ENCODE peak calls at places on chromosomes 4 and X, in five cellular contexts. M is Calu3; L is kidney epithelial cell; A is CD8-positive, alpha-beta T cell; J is nephron progenitor cell. C is an unnamed sample.

GRCh38 chrX:67777148-67777547 is 233.3 kb downstream of the AR start:
- DNase-seq in M (no peak), L (no peak), A (no peak), J (no peak), C (no peak)

GRCh38 chr4:106194801-106195200 is 121.2 kb downstream of the TBCK start:
- DNase-seq in M (no peak), L (no peak), A (no peak), J (no peak), C (no peak)

GRCh38 chrX:119105826-119106225 is 21.8 kb downstream of the KIAA1210 start:
- DNase-seq in M (no peak), L (no peak), A (no peak), J (no peak), C (no peak)

GRCh38 chr4:146076081-146076480 is 99.4 kb upstream of the LSM6 start:
- DNase-seq in M (no peak), L (no peak), A (no peak), J (no peak), C (no peak)

GRCh38 chrX:108447303-108447702 is 7.7 kb downstream of the COL4A5 start:
- DNase-seq in M (no peak), L (no peak), A (no peak), J (no peak), C (no peak)

GRCh38 chrX:101655540-101655939 is 4.1 kb downstream of the ARMCX2 start:
- DNase-seq in M (no peak), L (no peak), A (no peak), J (no peak), C (no peak)

GRCh38 chr4:68589790-68590189 is 13.7 kb upstream of the UGT2B17 start:
- DNase-seq in M (no peak), L (no peak), A (no peak), J (no peak), C (no peak)

GRCh38 chrX:72272868-72273267 is 4.2 kb downstream of the RPS4X start:
- DNase-seq in M (no peak), L (peak; percentile 34), A (no peak), J (no peak), C (no peak)

GRCh38 chr4:89269267-89269666 is 38.3 kb downstream of the GPRIN3 start:
- DNase-seq in M (no peak), L (no peak), A (no peak), J (no peak), C (no peak)

GRCh38 chr4:39255266-39255665 is 72.9 kb downstream of the WDR19 start:
- DNase-seq in M (no peak), L (peak; percentile 38), A (no peak), J (no peak), C (no peak)

GRCh38 chrX:103919336-103919682 is 43.1 kb upstream of the TMSB15B start:
- DNase-seq in M (peak; percentile 15), L (no peak), A (no peak), J (no peak), C (peak; percentile 34)

GRCh38 chr4:182918044-182918607 is 940 bp upstream of the DCTD start:
- DNase-seq in M (no peak), L (no peak), A (no peak), J (no peak), C (no peak)

GRCh38 chr4:48905363-48906015 is 1.1 kb downstream of the OCIAD2 start:
- DNase-seq in M (peak; percentile 56), L (peak; percentile 41), A (no peak), J (no peak), C (peak; percentile 71)

GRCh38 chrX:110178179-110178865 is 139.6 kb downstream of the AMMECR1 start:
- DNase-seq in M (no peak), L (no peak), A (no peak), J (no peak), C (no peak)

GRCh38 chr4:19944251-19944650 is 307.5 kb upstream of the SLIT2 start:
- DNase-seq in M (no peak), L (no peak), A (no peak), J (no peak), C (no peak)

GRCh38 chrX:134418317-134419113 is 41.5 kb upstream of the HPRT1 start:
- DNase-seq in M (no peak), L (no peak), A (no peak), J (no peak), C (no peak)

GRCh38 chr4:37471971-37472370 is 214.2 kb downstream of the RELL1 start:
- DNase-seq in M (peak; percentile 79), L (peak; percentile 69), A (no peak), J (no peak), C (peak; percentile 41)

GRCh38 chr4:168791376-168791775 is 218.7 kb downstream of the CBR4 start:
- DNase-seq in M (no peak), L (no peak), A (no peak), J (no peak), C (no peak)

GRCh38 chrX:119235872-119236598 is at the start of gene PGRMC1:
- DNase-seq in M (peak; percentile 83), L (no peak), A (peak; percentile 76), J (peak; percentile 78), C (peak; percentile 92)

GRCh38 chrX:133362538-133362937 is 52.8 kb downstream of the GPC4 start:
- DNase-seq in M (no peak), L (no peak), A (no peak), J (no peak), C (no peak)

GRCh38 chrX:50579955-50580354 is 109.3 kb upstream of the DGKK start:
- DNase-seq in M (peak; percentile 42), L (peak; percentile 28), A (peak; percentile 17), J (peak; percentile 25), C (peak; percentile 68)

GRCh38 chr4:10371869-10372471 is 85.3 kb downstream of the ZNF518B start:
- DNase-seq in M (no peak), L (no peak), A (no peak), J (peak; percentile 7), C (peak; percentile 15)

GRCh38 chr4:78737020-78737419 is 39.1 kb upstream of the BMP2K start:
- DNase-seq in M (no peak), L (no peak), A (no peak), J (no peak), C (no peak)

GRCh38 chr4:77473509-77473908 is 132.1 kb upstream of the CXCL13 start:
- DNase-seq in M (peak; percentile 6), L (no peak), A (no peak), J (no peak), C (peak; percentile 20)

GRCh38 chr4:38856524-38857337 is at the start of gene TLR6:
- DNase-seq in M (peak; percentile 62), L (no peak), A (peak; percentile 67), J (peak; percentile 63), C (peak; percentile 84)

DNA sequence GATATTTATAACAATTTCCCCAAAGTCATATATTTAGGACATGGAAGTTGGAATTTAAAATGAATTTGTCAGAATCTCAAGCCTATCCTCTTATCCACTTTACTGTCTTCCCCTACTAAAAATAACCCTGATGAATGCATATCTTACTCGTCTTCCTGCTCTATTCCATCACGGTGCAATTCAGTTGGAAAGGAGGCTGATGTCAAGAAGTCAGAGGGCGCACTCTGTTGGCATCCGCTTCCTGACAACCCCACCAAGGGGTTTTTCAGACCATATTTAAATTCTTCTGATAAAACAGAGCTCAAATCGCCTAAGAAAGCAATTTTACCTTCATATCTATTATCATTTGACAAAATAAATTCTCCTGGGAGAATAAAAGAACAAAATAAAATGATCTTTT is 233.5 kb downstream of the ARHGAP24 start:
- DNase-seq in M (no peak), L (no peak), A (no peak), J (no peak), C (no peak)
- TF ChIP-seq CTCF in M (no peak), L (no peak), A (no peak), J (no peak), C (no peak)

GRCh38 chr4:41409095-41409494 is 128.9 kb upstream of the LIMCH1 start:
- DNase-seq in M (no peak), L (no peak), A (no peak), J (no peak), C (no peak)

GRCh38 chr4:41414380-41414779 is 123.6 kb upstream of the LIMCH1 start:
- DNase-seq in M (no peak), L (no peak), A (no peak), J (no peak), C (no peak)

GRCh38 chr4:41406051-41406516 is 131.9 kb upstream of the LIMCH1 start:
- DNase-seq in M (peak; percentile 8), L (no peak), A (no peak), J (no peak), C (peak; percentile 44)

GRCh38 chr4:41413670-41414069 is 124.3 kb upstream of the LIMCH1 start:
- DNase-seq in M (no peak), L (no peak), A (no peak), J (no peak), C (no peak)

GRCh38 chr4:41410049-41410448 is 127.9 kb upstream of the LIMCH1 start:
- DNase-seq in M (no peak), L (no peak), A (no peak), J (no peak), C (no peak)
- TF ChIP-seq CTCF in M (no peak), L (no peak), A (no peak), J (no peak), C (no peak)

DNA sequence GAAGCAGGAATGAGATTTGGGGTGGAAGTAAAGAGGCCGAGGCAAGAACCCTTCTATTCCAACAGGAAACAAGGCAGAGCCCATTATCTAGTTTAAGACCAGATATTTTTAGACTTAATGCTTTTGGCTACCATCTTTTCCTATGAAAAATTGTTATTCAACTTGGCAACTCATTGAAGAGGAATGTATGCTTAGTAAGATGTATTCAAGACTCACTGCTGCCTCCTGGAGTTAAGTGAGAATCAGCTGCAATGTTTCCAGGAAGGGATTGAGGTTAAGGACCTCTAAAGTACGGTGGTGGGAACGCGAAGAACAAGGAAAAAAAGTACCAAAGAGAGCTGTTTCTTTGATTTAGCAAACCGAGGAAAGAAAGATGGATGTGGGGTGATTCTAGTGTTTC is 89.1 kb downstream of the RAPGEF2 start:
- DNase-seq in M (peak; percentile 14), L (no peak), A (no peak), J (no peak), C (peak; percentile 52)
- TF ChIP-seq CTCF in M (peak; percentile 29), L (peak; percentile 42), A (no peak), J (peak; percentile 17), C (peak; percentile 42)

GRCh38 chr4:53780736-53781400 is 189.6 kb upstream of the LNX1 start:
- DNase-seq in M (no peak), L (no peak), A (no peak), J (no peak), C (no peak)

GRCh38 chr4:53781614-53782467 is 190.6 kb upstream of the LNX1 start:
- DNase-seq in M (no peak), L (no peak), A (no peak), J (no peak), C (no peak)

GRCh38 chr4:53784112-53784511 is 192.8 kb upstream of the LNX1 start:
- DNase-seq in M (no peak), L (no peak), A (no peak), J (no peak), C (no peak)

GRCh38 chr4:53782468-53782865 is 191.2 kb upstream of the LNX1 start:
- DNase-seq in M (no peak), L (no peak), A (no peak), J (no peak), C (no peak)

DNA sequence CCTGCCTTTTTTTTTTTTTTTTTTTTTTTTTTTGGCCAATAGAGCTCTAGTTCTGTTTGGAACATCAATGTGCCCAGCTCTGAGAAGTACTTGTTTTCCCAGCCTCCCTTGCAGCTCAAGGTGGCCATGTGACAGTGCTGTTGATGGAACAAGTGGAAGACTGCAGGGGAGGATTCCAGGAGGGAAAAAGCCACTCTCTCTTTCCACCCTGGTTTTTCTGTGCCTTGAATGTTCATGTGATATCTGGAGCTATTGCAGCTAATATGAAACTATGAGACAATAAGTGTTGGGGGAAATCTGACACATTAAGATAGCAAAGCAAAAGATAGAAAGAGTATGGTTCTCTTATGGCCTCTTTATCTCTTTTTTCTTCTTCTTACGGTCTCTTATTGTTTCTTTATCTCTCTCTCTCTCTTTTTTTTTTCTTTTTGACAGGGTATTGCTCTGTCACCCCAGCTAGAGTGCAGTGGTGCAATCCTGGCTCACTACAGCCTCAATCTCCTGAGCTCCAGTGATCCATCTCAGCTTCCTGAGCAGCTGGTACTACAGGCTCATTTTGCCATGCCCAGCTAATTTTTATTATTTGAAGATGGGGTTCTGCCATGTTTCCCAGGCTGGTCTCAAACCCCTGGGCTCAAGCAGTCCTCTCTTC is 192.0 kb upstream of the LNX1 start:
- DNase-seq in M (no peak), L (no peak), A (no peak), J (no peak), C (no peak)
- TF ChIP-seq CTCF in M (no peak), L (no peak), A (no peak), J (no peak), C (no peak)